ENCODE peak calls at places on chromosomes 7 and 10, in six cellular contexts. W is H1, A is keratinocyte, X is hepatocyte, K is HCT116, Z is IMR-90. S is an unnamed sample.
A peak's percentile ranks its signal among the peaks of the same experiment; 100 is the strongest.

GRCh38 chr7:10802526-10802925 is 171.1 kb upstream of the PHF14 start:
- DNase-seq in W (no peak), A (peak; percentile 88), X (no peak), K (no peak), Z (peak; percentile 13), S (peak; percentile 94)

GRCh38 chr10:95214369-95214768 is 20.3 kb downstream of the ACSM6 start:
- DNase-seq in W (no peak), A (no peak), X (no peak), K (no peak), Z (no peak), S (peak; percentile 59)

GRCh38 chr10:32256613-32257437 is 90.1 kb downstream of the EPC1 start:
- DNase-seq in W (peak; percentile 81), A (no peak), X (peak; percentile 68), K (peak; percentile 57), Z (peak; percentile 37), S (peak; percentile 46)

GRCh38 chr7:255721-256361 is 34.1 kb upstream of the FOXL3 start:
- DNase-seq in W (no peak), A (no peak), X (no peak), K (no peak), Z (no peak), S (no peak)

GRCh38 chr7:139825666-139826290 is 3.3 kb upstream of the TBXAS1 start:
- DNase-seq in W (no peak), A (no peak), X (peak; percentile 19), K (no peak), Z (peak; percentile 81), S (peak; percentile 49)

GRCh38 chr10:129440247-129440646 is 26.8 kb upstream of the MGMT start:
- DNase-seq in W (no peak), A (no peak), X (no peak), K (no peak), Z (no peak), S (no peak)

GRCh38 chr7:71591876-71592275 is 459.9 kb downstream of the GALNT17 start:
- DNase-seq in W (no peak), A (no peak), X (no peak), K (no peak), Z (no peak), S (no peak)

GRCh38 chr10:96840841-96841518 is 8.9 kb downstream of the LCOR start:
- DNase-seq in W (no peak), A (peak; percentile 57), X (peak; percentile 41), K (peak; percentile 52), Z (peak; percentile 60), S (peak; percentile 87)

GRCh38 chr7:4694653-4695335 is 12.7 kb downstream of the FOXK1 start:
- DNase-seq in W (no peak), A (no peak), X (peak; percentile 27), K (no peak), Z (peak; percentile 86), S (no peak)

GRCh38 chr10:7170626-7171322 is 240.1 kb downstream of the SFMBT2 start:
- DNase-seq in W (no peak), A (no peak), X (no peak), K (no peak), Z (no peak), S (no peak)

GRCh38 chr7:154743211-154743610 is 259.7 kb downstream of the PAXIP1 start:
- DNase-seq in W (no peak), A (no peak), X (no peak), K (no peak), Z (no peak), S (no peak)

GRCh38 chr7:92924800-92925199 is 88.4 kb upstream of the CDK6 start:
- DNase-seq in W (no peak), A (no peak), X (no peak), K (no peak), Z (no peak), S (no peak)

GRCh38 chr7:22787936-22788335 is 34.7 kb downstream of the TOMM7 start:
- DNase-seq in W (no peak), A (no peak), X (no peak), K (no peak), Z (peak; percentile 17), S (no peak)

GRCh38 chr10:51918451-51918850 is 219.1 kb upstream of the CSTF2T start:
- DNase-seq in W (no peak), A (no peak), X (no peak), K (no peak), Z (no peak), S (no peak)

GRCh38 chr7:5679741-5680473 is 101.6 kb downstream of the RNF216 start:
- DNase-seq in W (no peak), A (no peak), X (no peak), K (no peak), Z (no peak), S (no peak)

GRCh38 chr7:94450044-94450697 is 55.5 kb downstream of the COL1A2 start:
- DNase-seq in W (no peak), A (no peak), X (no peak), K (no peak), Z (no peak), S (no peak)

GRCh38 chr10:19819419-19820033 is 3.3 kb downstream of the PLXDC2 start:
- DNase-seq in W (no peak), A (no peak), X (peak; percentile 56), K (no peak), Z (peak; percentile 43), S (peak; percentile 76)

GRCh38 chr10:100878291-100878910 is 34.4 kb upstream of the SLF2 start:
- DNase-seq in W (peak; percentile 71), A (no peak), X (peak; percentile 84), K (peak; percentile 82), Z (peak; percentile 77), S (peak; percentile 46)

GRCh38 chr10:43217563-43218205 is 49.2 kb downstream of the RASGEF1A start:
- DNase-seq in W (no peak), A (no peak), X (no peak), K (no peak), Z (no peak), S (no peak)

GRCh38 chr10:96416643-96417042 is 57.8 kb upstream of the OPALIN start:
- DNase-seq in W (peak; percentile 27), A (no peak), X (peak; percentile 65), K (no peak), Z (no peak), S (peak; percentile 72)

GRCh38 chr7:77266162-77266807 is 66.7 kb upstream of the FGL2 start:
- DNase-seq in W (no peak), A (no peak), X (no peak), K (no peak), Z (peak; percentile 47), S (no peak)

GRCh38 chr7:141231018-141231792 is 157.3 kb downstream of the TMEM178B start:
- DNase-seq in W (no peak), A (no peak), X (peak; percentile 63), K (peak; percentile 21), Z (peak; percentile 19), S (no peak)

GRCh38 chr7:19442016-19442785 is 266.6 kb downstream of the POLR1F start:
- DNase-seq in W (no peak), A (no peak), X (peak; percentile 60), K (peak; percentile 50), Z (peak; percentile 75), S (peak; percentile 26)

GRCh38 chr7:15854841-15855576 is 168.5 kb upstream of the MEOX2 start:
- DNase-seq in W (no peak), A (no peak), X (no peak), K (no peak), Z (no peak), S (no peak)

GRCh38 chr10:79601939-79602338 is 8.8 kb upstream of the SFTPA1 start:
- DNase-seq in W (no peak), A (no peak), X (no peak), K (no peak), Z (no peak), S (no peak)

GRCh38 chr7:150432915-150433892 is 17.2 kb upstream of the GIMAP8 start:
- DNase-seq in W (no peak), A (no peak), X (no peak), K (no peak), Z (no peak), S (no peak)

GRCh38 chr7:42869131-42870020 is 42.5 kb downstream of the C7orf25 start:
- DNase-seq in W (no peak), A (no peak), X (peak; percentile 55), K (peak; percentile 10), Z (no peak), S (no peak)

GRCh38 chr10:96339956-96340904 is 18.6 kb downstream of the OPALIN start:
- DNase-seq in W (peak; percentile 74), A (peak; percentile 25), X (peak; percentile 82), K (peak; percentile 53), Z (peak; percentile 70), S (peak; percentile 54)

GRCh38 chr10:125217986-125218675 is 57.8 kb upstream of the CTBP2 start:
- DNase-seq in W (no peak), A (no peak), X (no peak), K (peak; percentile 23), Z (peak; percentile 31), S (no peak)

GRCh38 chr10:28939352-28940157 is 262.2 kb downstream of the BAMBI start:
- DNase-seq in W (peak; percentile 92), A (no peak), X (peak; percentile 93), K (no peak), Z (peak; percentile 66), S (no peak)

GRCh38 chr10:19332304-19332703 is 283.7 kb downstream of the MALRD1 start:
- DNase-seq in W (no peak), A (no peak), X (no peak), K (no peak), Z (peak; percentile 10), S (no peak)

GRCh38 chr10:110358869-110359629 is 54.3 kb upstream of the SMNDC1 start:
- DNase-seq in W (no peak), A (peak; percentile 88), X (no peak), K (peak; percentile 38), Z (no peak), S (peak; percentile 84)
- H3K4me3 ChIP-seq in W (no peak overlapping the region), A (no peak overlapping the region), X (no peak overlapping the region), K (no peak overlapping the region), Z (no peak overlapping the region), S (no peak overlapping the region)

DNA sequence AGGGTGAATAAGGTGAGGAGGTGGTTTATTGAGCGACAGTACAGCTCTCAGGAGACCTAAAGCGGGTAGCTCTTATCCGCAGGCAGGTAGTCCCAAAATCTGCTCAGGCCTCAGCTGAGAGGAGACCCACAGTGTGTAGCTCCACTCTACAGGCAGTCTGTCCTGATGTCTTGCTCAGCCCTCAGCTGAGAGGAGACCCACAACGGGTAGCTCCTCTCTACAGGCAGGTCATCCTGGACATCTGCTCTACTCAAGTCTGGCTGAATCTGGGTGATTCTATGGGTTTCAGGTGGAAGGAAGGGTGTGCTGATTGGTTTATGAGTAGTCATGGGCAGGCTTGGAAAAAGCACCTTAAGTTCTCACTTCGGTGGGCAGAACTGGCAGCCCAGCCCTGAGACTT is 55.6 kb upstream of the ABCB5 start:
- DNase-seq in W (no peak), A (no peak), X (no peak), K (no peak), Z (no peak), S (no peak)
- H2AFZ ChIP-seq in W (no peak overlapping the region), A (no peak overlapping the region), X (no peak overlapping the region), K (no peak overlapping the region), Z (no peak overlapping the region), S (no peak overlapping the region)

DNA sequence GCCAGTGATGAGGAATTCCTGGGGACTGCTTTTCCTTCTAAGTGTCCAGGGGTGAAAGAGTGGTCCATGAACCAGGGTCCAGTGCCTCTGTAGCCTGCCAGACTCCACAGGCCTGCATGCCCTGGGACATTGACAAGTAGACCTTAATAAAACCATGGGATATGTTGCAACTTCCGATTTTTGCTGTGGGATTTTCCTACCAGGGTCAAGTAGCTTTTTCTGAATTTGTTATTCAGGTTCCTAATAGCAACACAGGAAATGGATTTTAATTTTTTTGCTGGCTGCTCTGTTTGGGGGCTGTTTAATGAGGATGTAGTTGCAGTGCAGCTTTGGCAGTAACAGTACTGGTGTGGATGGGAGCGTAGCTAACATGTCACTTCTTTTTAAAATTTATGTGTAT is 42.1 kb downstream of the WBP1L start:
- DNase-seq in W (no peak), A (no peak), X (no peak), K (no peak), Z (peak; percentile 23), S (no peak)
- H3K27ac ChIP-seq in W (no peak overlapping the region), A (no peak overlapping the region), X (no peak overlapping the region), K (no peak overlapping the region), Z (no peak overlapping the region), S (no peak overlapping the region)

GRCh38 chr7:74655324-74655723 is 2.2 kb upstream of the GTF2I start:
- DNase-seq in W (no peak), A (no peak), X (no peak), K (no peak), Z (peak; percentile 38), S (no peak)
- H3K4me3 ChIP-seq in W (no peak overlapping the region), A (no peak overlapping the region), X (no peak overlapping the region), K (no peak overlapping the region), Z (no peak overlapping the region), S (no peak overlapping the region)

S was measured in mammary epithelial cell.